ENCODE peak calls at places on chromosome 15, in seven cellular contexts. G is cardiac muscle cell, Q is neural progenitor cell, S is bronchial epithelial cell, F is ovary, E is AG10803, X is adrenal gland. C is an unnamed sample.

GRCh38 chr15:57213783-57214366 is 162.4 kb upstream of the CGNL1 start:
- DNase-seq in G (peak), Q (peak), E (peak), X (no peak), S (peak), F (no peak), C (peak)

GRCh38 chr15:64284037-64284436 is 71.9 kb downstream of the CSNK1G1 start:
- DNase-seq in X (no peak), Q (no peak), G (no peak), S (peak), E (peak), F (no peak), C (peak)

GRCh38 chr15:93088981-93089854 is at the start of gene RGMA:
- DNase-seq in S (no peak), F (peak), X (no peak), G (peak), Q (peak), E (no peak), C (no peak)

GRCh38 chr15:25693321-25694237 is 169.5 kb downstream of the ATP10A start:
- DNase-seq in F (no peak), G (peak), S (no peak), X (no peak), E (peak), Q (peak), C (peak)

GRCh38 chr15:66703540-66703941 is 1.5 kb downstream of the SMAD6 start:
- DNase-seq in F (no peak), S (no peak), E (peak), Q (peak), X (no peak), G (no peak), C (peak)

GRCh38 chr15:28098766-28099554 is at the start of gene OCA2:
- DNase-seq in Q (peak), E (peak), S (no peak), F (peak), G (peak), X (peak), C (peak)

GRCh38 chr15:77024273-77025065 is 29.5 kb downstream of the PSTPIP1 start:
- DNase-seq in S (peak), Q (peak), E (peak), G (peak), F (peak), X (peak), C (peak)

GRCh38 chr15:65903296-65904073 is 34.2 kb downstream of the RAB11A start:
- DNase-seq in E (peak), G (peak), X (peak), F (no peak), S (no peak), Q (no peak), C (peak)

GRCh38 chr15:81945014-81945615 is 100.7 kb downstream of the MEX3B start:
- DNase-seq in G (no peak), F (no peak), E (no peak), Q (peak), S (no peak), X (no peak), C (no peak)

GRCh38 chr15:68844856-68845550 is 24.3 kb upstream of the ANP32A start:
- DNase-seq in Q (no peak), X (no peak), E (no peak), F (no peak), S (no peak), G (no peak), C (no peak)

GRCh38 chr15:63488432-63488910 is 15.9 kb upstream of the USP3 start:
- DNase-seq in E (no peak), Q (no peak), F (no peak), G (no peak), S (no peak), X (no peak), C (no peak)

GRCh38 chr15:92733934-92734521 is 78.5 kb upstream of the FAM174B start:
- DNase-seq in S (no peak), Q (no peak), G (no peak), E (peak), X (peak), F (peak), C (peak)

GRCh38 chr15:99076109-99076508 is 28.8 kb upstream of the SYNM start:
- DNase-seq in E (no peak), X (no peak), S (no peak), Q (no peak), G (no peak), F (no peak), C (no peak)

GRCh38 chr15:99071091-99071680 is 33.7 kb upstream of the SYNM start:
- DNase-seq in S (no peak), G (no peak), E (no peak), Q (no peak), X (no peak), F (no peak), C (no peak)

GRCh38 chr15:99074446-99074845 is 30.4 kb upstream of the SYNM start:
- DNase-seq in G (no peak), Q (no peak), S (no peak), F (no peak), E (no peak), X (no peak), C (no peak)

GRCh38 chr15:99073008-99073714 is 31.7 kb upstream of the SYNM start:
- DNase-seq in S (no peak), Q (no peak), E (no peak), X (no peak), F (no peak), G (no peak), C (no peak)

DNA sequence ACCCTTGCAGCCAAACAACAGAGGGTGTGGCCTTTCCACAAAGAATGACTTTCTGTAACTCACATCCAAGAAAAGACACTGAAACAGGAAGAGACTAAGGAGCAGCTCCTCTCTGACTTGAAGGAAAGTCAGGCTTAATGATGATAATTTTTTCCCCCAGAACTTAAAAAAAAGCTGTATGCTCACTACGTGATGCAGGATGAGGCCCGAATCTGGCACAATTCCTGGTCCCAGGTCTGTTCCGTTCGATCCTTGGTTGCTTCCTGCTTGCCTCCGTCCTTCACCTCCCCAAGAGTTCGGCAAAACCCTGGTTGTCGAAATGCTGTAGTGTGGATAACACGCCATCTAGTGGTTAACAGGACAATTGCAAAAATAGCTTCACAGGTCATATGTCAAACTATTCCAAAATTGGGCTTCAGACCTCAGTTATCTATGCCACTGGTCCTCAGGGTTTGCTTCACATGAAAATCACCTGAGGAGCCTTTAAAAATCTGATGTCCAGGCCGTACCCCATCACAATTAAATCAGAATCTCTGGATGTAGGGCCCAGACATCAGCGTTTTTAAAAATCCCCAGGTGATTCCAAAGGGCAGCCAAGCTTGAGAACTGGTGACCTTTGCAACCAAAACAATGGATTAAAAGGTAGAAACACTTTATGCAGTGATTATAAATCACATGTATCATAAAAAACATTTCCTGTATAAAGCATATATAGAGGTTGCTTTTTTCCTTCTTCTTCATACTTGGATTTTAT is 28.1 kb upstream of the SYNM start:
- DNase-seq in E (peak), X (peak), F (peak), S (peak), Q (peak), G (peak), C (peak)
- H3K4me3 ChIP-seq in E (peak), X (no peak), F (peak), S (peak), Q (peak), G (no peak), C (peak)

DNA sequence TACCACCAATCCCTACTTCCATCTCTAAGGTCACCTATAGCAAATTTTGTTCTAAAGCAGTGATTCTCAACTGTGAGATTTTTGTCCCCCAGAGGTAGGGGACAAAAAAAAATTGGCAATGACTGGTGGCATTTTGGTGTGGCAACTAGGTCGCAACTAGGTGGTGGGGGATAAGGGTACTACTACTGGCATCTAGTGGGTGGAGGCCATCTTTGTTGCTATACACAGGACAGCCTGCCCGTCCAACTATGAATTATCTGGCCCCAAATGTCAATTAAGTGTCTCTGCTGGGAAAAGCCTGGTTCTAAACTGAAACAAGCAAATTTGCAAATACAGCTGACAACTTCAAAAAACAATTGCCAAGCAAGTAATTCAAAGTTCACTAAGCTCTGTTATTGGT is 1.4 kb downstream of the MTMR10 start:
- DNase-seq in E (no peak), X (no peak), Q (no peak), G (no peak), F (no peak), S (no peak), C (no peak)
- TF ChIP-seq CTCF in E (peak), X (no peak), Q (no peak), G (no peak), F (no peak), S (no peak), C (no peak)

GRCh38 chr15:45714501-45715488 is 80.0 kb downstream of the SQOR start:
- DNase-seq in Q (peak), X (peak), S (peak), F (no peak), E (peak), G (peak), C (peak)
- H3K4me3 ChIP-seq in Q (no peak), X (no peak), S (no peak), F (no peak), E (no peak), G (no peak), C (peak)

GRCh38 chr15:78076231-78077052 is 1.1 kb downstream of the TBC1D2B start:
- DNase-seq in E (peak), F (no peak), S (no peak), X (no peak), G (no peak), Q (peak), C (no peak)
- TF ChIP-seq CTCF in E (peak), F (no peak), S (no peak), X (no peak), G (no peak), Q (peak), C (peak)

GRCh38 chr15:80507131-80507530 is 102.9 kb downstream of the ARNT2 start:
- DNase-seq in F (no peak), X (no peak), Q (no peak), G (no peak), E (peak), S (no peak), C (no peak)
- H3K4me3 ChIP-seq in F (no peak), X (no peak), Q (no peak), G (no peak), E (no peak), S (no peak), C (no peak)

GRCh38 chr15:70604671-70605070 is 158.7 kb downstream of the UACA start:
- DNase-seq in Q (peak), E (no peak), X (peak), F (peak), S (peak), G (peak), C (peak)
- TF ChIP-seq CTCF in Q (peak), E (no peak), X (no peak), F (no peak), S (peak), G (peak), C (peak)

GRCh38 chr15:52780172-52780980 is 9.8 kb downstream of the ONECUT1 start:
- DNase-seq in E (peak), F (no peak), X (peak), G (peak), Q (peak), S (peak), C (peak)
- H3K4me3 ChIP-seq in E (peak), F (no peak), X (no peak), G (no peak), Q (no peak), S (no peak), C (no peak)

DNA sequence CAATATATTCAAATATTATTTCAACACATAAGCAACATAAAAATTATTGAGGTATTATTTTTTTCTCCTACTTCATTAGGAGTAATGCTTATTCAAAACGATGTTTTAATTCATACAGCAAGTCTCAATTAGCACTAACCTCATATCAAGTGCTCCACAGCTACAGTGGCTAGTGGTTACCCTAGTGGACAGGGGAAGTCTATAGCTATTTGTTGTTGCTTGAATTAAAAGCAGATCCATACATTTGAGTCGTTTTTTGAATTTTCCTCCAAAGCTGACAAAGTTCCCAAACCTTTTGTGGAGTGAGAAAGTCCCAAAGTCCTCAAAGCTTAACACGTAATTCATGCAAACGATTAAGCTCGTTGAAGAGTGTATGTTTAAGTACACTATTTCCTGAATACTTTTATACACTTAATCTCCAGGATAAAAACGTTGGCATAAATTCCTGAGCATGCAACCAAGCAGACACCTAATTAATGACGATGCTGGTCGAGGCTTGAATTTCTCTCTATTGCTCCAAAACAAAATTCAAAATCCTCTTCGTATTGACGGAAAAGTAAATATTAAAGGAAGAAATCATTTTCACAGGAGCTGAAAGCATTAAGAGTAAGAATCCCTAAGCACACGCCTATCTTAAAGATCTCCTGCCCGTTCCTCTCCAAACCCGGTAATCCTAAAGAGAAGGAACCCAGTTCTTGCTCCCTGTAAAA is 984 bp downstream of the VPS13C start:
- DNase-seq in G (no peak), Q (no peak), F (no peak), X (no peak), E (peak), S (peak), C (peak)
- TF ChIP-seq CTCF in G (no peak), Q (peak), F (no peak), X (peak), E (peak), S (peak), C (peak)

C was measured in fibroblast of pulmonary artery.